ENCODE peak calls at places on chromosome 11, in nine cellular contexts. Y is adrenal gland, H is tibial nerve, V is stomach, Z is upper lobe of left lung, F is H54, G is A549, L is gastrocnemius medialis, W is body of pancreas. U is an unnamed sample.

GRCh38 chr11:68632802-68633201 is 51.5 kb upstream of the GAL start:
- DNase-seq in Y (peak; percentile 53), H (no peak), V (peak; percentile 66), Z (no peak), F (peak; percentile 40), G (peak; percentile 80), L (no peak), W (peak; percentile 45), U (peak; percentile 72)

GRCh38 chr11:63491614-63492372 is 826 bp upstream of the PLAAT5 start:
- DNase-seq in Y (peak; percentile 58), H (no peak), V (no peak), Z (no peak), F (no peak), G (no peak), L (no peak), W (peak; percentile 86), U (no peak)

GRCh38 chr11:73507086-73507485 is 90.8 kb downstream of the FAM168A start:
- DNase-seq in Y (no peak), H (no peak), V (no peak), Z (no peak), F (no peak), G (no peak), L (no peak), W (no peak), U (no peak)

GRCh38 chr11:6357222-6357621 is 33.1 kb upstream of the SMPD1 start:
- DNase-seq in Y (peak; percentile 53), H (no peak), V (no peak), Z (no peak), F (peak; percentile 75), G (peak; percentile 18), L (no peak), W (peak; percentile 59), U (no peak)

GRCh38 chr11:46075928-46076327 is 45.3 kb downstream of the PHF21A start:
- DNase-seq in Y (no peak), H (no peak), V (no peak), Z (no peak), F (no peak), G (peak; percentile 5), L (no peak), W (no peak), U (no peak)

GRCh38 chr11:102575016-102575415 is 44.5 kb upstream of the MMP7 start:
- DNase-seq in Y (no peak), H (no peak), V (no peak), Z (no peak), F (no peak), G (no peak), L (no peak), W (no peak), U (no peak)

GRCh38 chr11:6604081-6604626 is 580 bp downstream of the ILK start:
- DNase-seq in Y (peak; percentile 63), H (peak; percentile 38), V (peak; percentile 45), Z (peak; percentile 67), F (peak; percentile 60), G (peak; percentile 37), L (no peak), W (peak; percentile 67), U (peak; percentile 30)

GRCh38 chr11:44615913-44616806 is 50.7 kb downstream of the CD82 start:
- DNase-seq in Y (no peak), H (no peak), V (no peak), Z (no peak), F (no peak), G (no peak), L (no peak), W (no peak), U (no peak)

GRCh38 chr11:102724904-102725515 is at the start of gene MMP8:
- DNase-seq in Y (no peak), H (no peak), V (no peak), Z (no peak), F (no peak), G (no peak), L (no peak), W (no peak), U (no peak)

GRCh38 chr11:58046231-58046630 is 15.5 kb downstream of the OR6Q1 start:
- DNase-seq in Y (no peak), H (no peak), V (no peak), Z (no peak), F (no peak), G (no peak), L (no peak), W (no peak), U (no peak)

GRCh38 chr11:33620423-33621120 is 80.1 kb downstream of the C11orf91 start:
- DNase-seq in Y (no peak), H (no peak), V (no peak), Z (no peak), F (peak; percentile 13), G (no peak), L (no peak), W (no peak), U (no peak)

GRCh38 chr11:26618441-26618840 is 46.4 kb upstream of the MUC15 start:
- DNase-seq in Y (no peak), H (no peak), V (no peak), Z (no peak), F (no peak), G (no peak), L (no peak), W (no peak), U (no peak)

GRCh38 chr11:4018641-4019040 is 76.0 kb upstream of the RRM1 start:
- DNase-seq in Y (no peak), H (no peak), V (no peak), Z (no peak), F (no peak), G (peak; percentile 28), L (no peak), W (no peak), U (no peak)

GRCh38 chr11:14502039-14502438 is 2.4 kb upstream of the COPB1 start:
- DNase-seq in Y (no peak), H (no peak), V (no peak), Z (no peak), F (no peak), G (no peak), L (no peak), W (no peak), U (no peak)

GRCh38 chr11:14499178-14499559 is 442 bp downstream of the COPB1 start:
- DNase-seq in Y (peak; percentile 34), H (no peak), V (peak; percentile 42), Z (no peak), F (no peak), G (peak; percentile 19), L (no peak), W (peak; percentile 40), U (peak; percentile 22)

GRCh38 chr11:14503023-14503422 is 3.4 kb upstream of the COPB1 start:
- DNase-seq in Y (no peak), H (no peak), V (no peak), Z (no peak), F (no peak), G (no peak), L (no peak), W (no peak), U (no peak)

GRCh38 chr11:14500181-14500651 is 605 bp upstream of the COPB1 start:
- DNase-seq in Y (peak; percentile 64), H (peak; percentile 23), V (peak; percentile 58), Z (no peak), F (peak; percentile 15), G (peak; percentile 48), L (peak; percentile 10), W (peak; percentile 68), U (peak; percentile 35)

DNA sequence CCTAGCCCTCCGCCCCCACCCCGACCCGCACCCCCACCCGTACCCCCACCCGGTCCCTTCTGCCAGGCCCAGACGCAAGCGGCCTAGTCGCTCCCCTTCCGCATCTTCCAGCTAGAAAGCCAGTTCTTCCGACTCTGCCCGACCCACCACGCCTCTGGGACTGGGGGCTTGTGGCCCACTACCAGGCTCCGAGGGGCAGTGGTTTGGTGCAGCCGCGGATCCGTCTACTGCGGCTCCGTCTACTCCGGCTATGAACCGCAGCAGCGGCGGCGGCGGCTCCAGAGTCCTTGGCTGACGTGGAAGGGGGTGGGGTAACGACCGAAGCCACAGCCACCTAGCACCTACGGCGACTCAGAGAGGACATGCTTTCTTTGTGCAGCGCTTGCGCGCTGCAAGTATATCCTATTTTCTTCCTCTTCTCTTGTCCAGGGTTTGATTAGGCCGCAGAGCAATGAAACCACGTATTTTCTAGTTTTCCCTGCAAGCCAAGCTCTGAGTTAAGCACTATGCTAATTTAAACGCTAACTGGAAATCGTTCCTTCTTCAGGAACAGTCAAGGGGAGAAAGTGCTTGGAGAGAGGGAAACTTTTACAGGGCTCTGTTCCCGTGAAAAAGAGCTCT is at the start of gene COPB1:
- DNase-seq in Y (peak; percentile 95), H (peak; percentile 83), V (peak; percentile 94), Z (peak; percentile 95), F (peak; percentile 63), G (peak; percentile 96), L (peak; percentile 89), W (peak; percentile 96), U (peak; percentile 98)
- TF ChIP-seq POLR2A in Y (peak; percentile 78), H (peak; percentile 85), V (no peak), Z (peak; percentile 62), F (peak; percentile 96), G (peak; percentile 89), L (peak; percentile 71), W (peak; percentile 82), U (no peak)

GRCh38 chr11:130002846-130003716 is 446 bp upstream of the PRDM10 start:
- DNase-seq in Y (peak; percentile 96), H (peak; percentile 88), V (peak; percentile 93), Z (peak; percentile 96), F (peak; percentile 83), G (peak; percentile 95), L (peak; percentile 96), W (peak; percentile 95), U (peak; percentile 98)

GRCh38 chr11:130003717-130004001 is 1.0 kb upstream of the PRDM10 start:
- DNase-seq in Y (no peak), H (no peak), V (no peak), Z (no peak), F (no peak), G (no peak), L (no peak), W (no peak), U (no peak)

GRCh38 chr11:130000552-130001176 is 2.0 kb downstream of the PRDM10 start:
- DNase-seq in Y (no peak), H (no peak), V (no peak), Z (no peak), F (no peak), G (no peak), L (no peak), W (no peak), U (no peak)

GRCh38 chr11:130002352-130002845 is at the start of gene PRDM10:
- DNase-seq in Y (peak; percentile 94), H (peak; percentile 87), V (peak; percentile 92), Z (peak; percentile 96), F (peak; percentile 69), G (peak; percentile 91), L (peak; percentile 87), W (peak; percentile 94), U (peak; percentile 90)

GRCh38 chr11:130001491-130002351 is 914 bp downstream of the PRDM10 start:
- DNase-seq in Y (peak; percentile 35), H (no peak), V (peak; percentile 40), Z (no peak), F (peak; percentile 10), G (peak; percentile 12), L (no peak), W (peak; percentile 17), U (no peak)
- TF ChIP-seq POLR2A in Y (peak; percentile 55), H (no peak), V (no peak), Z (no peak), F (no peak), G (no peak), L (peak; percentile 74), W (no peak), U (no peak)

GRCh38 chr11:65446446-65447277 is 24.1 kb downstream of the NEAT1 start:
- DNase-seq in Y (peak; percentile 82), H (peak; percentile 55), V (peak; percentile 48), Z (peak; percentile 73), F (no peak), G (no peak), L (no peak), W (peak; percentile 32), U (peak; percentile 92)
- TF ChIP-seq POLR2A in Y (peak; percentile 34), H (no peak), V (no peak), Z (no peak), F (no peak), G (no peak), L (no peak), W (no peak), U (no peak)

GRCh38 chr11:122748968-122749687 is 89.2 kb upstream of the CRTAM start:
- DNase-seq in Y (peak; percentile 66), H (no peak), V (no peak), Z (no peak), F (peak; percentile 52), G (no peak), L (peak; percentile 19), W (peak; percentile 77), U (no peak)
- TF ChIP-seq POLR2A in Y (no peak), H (no peak), V (no peak), Z (no peak), F (no peak), G (no peak), L (no peak), W (no peak), U (no peak)

U was measured in lower leg skin.